ENCODE peak calls at places on chromosomes 4 and X, in five cellular contexts. X is kidney; O is AG04450; B is GM06990; Z is CD8-positive, alpha-beta T cell. V is an unnamed sample.
A peak's percentile ranks its signal among the peaks of the same experiment; 100 is the strongest.

GRCh38 chrX:70324326-70324725 is 34.4 kb downstream of the KIF4A start:
- DNase-seq in X (no peak), O (no peak), B (no peak), Z (no peak), V (no peak)

GRCh38 chr4:135775909-135776308 is 1574.3 kb upstream of the PABPC4L start:
- DNase-seq in X (no peak), O (no peak), B (no peak), Z (no peak), V (no peak)

GRCh38 chrX:109345866-109346265 is 136.0 kb downstream of the GUCY2F start:
- DNase-seq in X (no peak), O (no peak), B (no peak), Z (no peak), V (no peak)

GRCh38 chr4:138910914-138911336 is 104.7 kb upstream of the NOCT start:
- DNase-seq in X (peak; percentile 85), O (peak; percentile 57), B (no peak), Z (no peak), V (peak; percentile 95)

GRCh38 chr4:188002751-188003150 is 7.2 kb downstream of the ZFP42 start:
- DNase-seq in X (no peak), O (no peak), B (no peak), Z (no peak), V (no peak)

GRCh38 chr4:113288691-113289090 is 239.2 kb downstream of the ANK2 start:
- DNase-seq in X (no peak), O (no peak), B (no peak), Z (no peak), V (no peak)

GRCh38 chrX:106932492-106932923 is 12.3 kb downstream of the CLDN2 start:
- DNase-seq in X (no peak), O (no peak), B (no peak), Z (no peak), V (no peak)

GRCh38 chr4:149135062-149135461 is 680.6 kb downstream of the IQCM start:
- DNase-seq in X (no peak), O (no peak), B (no peak), Z (no peak), V (no peak)

GRCh38 chrX:116667346-116667745 is 204.6 kb upstream of the CT83 start:
- DNase-seq in X (no peak), O (no peak), B (no peak), Z (no peak), V (no peak)

GRCh38 chrX:68462653-68463052 is 29.4 kb upstream of the OPHN1 start:
- DNase-seq in X (no peak), O (no peak), B (no peak), Z (no peak), V (no peak)

GRCh38 chr4:53199356-53199755 is 166.5 kb downstream of the SCFD2 start:
- DNase-seq in X (no peak), O (no peak), B (no peak), Z (no peak), V (no peak)

GRCh38 chr4:153748378-153748777 is 11.4 kb downstream of the RNF175 start:
- DNase-seq in X (no peak), O (no peak), B (no peak), Z (no peak), V (peak; percentile 22)

GRCh38 chr4:182089326-182089725 is 153.9 kb upstream of the TENM3 start:
- DNase-seq in X (no peak), O (no peak), B (no peak), Z (no peak), V (no peak)

GRCh38 chr4:69594382-69594781 is 45.1 kb downstream of the UGT2A2 start:
- DNase-seq in X (no peak), O (no peak), B (no peak), Z (no peak), V (no peak)

GRCh38 chr4:169410839-169411770 is 140.3 kb upstream of the SH3RF1 start:
- DNase-seq in X (no peak), O (peak; percentile 16), B (peak; percentile 61), Z (peak; percentile 31), V (no peak)

GRCh38 chr4:89420507-89420906 is 112.9 kb upstream of the GPRIN3 start:
- DNase-seq in X (no peak), O (no peak), B (no peak), Z (no peak), V (no peak)

GRCh38 chrX:140510306-140510676 is 5.4 kb upstream of the SOX3 start:
- DNase-seq in X (no peak), O (no peak), B (no peak), Z (no peak), V (no peak)

GRCh38 chr4:15675363-15675762 is 6.3 kb upstream of the FAM200B start:
- DNase-seq in X (no peak), O (no peak), B (no peak), Z (no peak), V (no peak)
- TF ChIP-seq CTCF in X (no peak), O (no peak), B (no peak), Z (no peak), V (no peak)

DNA sequence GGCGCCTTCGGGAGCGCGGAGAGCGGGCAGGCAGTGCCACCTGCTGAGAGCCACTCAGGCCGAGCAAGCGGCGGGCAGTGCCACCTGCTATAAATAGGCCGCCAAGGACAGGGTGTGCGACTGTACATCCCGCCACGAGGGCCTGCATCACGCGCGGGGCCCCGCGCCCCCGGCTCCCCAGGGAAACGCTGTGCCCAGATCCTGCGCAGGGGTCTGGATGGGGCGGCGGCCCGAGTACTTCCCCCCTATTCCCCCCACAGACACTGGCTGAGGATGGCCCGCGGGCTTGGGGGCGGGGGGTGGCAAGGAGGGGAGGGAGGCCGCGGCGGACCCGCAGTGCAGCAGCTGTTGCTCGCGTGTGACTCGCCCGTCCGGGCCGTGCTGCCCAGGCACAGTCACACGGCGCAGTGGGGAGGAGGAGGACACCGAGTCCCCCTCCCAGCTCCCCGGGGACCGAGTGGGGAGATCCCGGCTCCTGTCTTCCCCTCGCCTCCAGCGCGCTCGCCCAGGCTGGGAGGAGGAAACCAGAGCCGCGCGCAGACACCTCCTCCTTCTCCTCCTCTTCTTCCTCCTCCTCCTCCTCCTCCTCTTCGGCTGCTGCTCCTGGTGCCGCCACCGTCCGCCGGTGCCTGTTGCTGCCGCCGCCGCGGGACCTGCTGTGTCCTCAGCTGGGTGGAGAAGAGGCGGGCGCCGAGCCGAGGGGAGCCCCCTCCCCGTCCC is at the start of gene TBC1D1:
- DNase-seq in X (peak; percentile 91), O (no peak), B (peak; percentile 73), Z (peak; percentile 15), V (no peak)
- TF ChIP-seq CTCF in X (no peak), O (no peak), B (peak; percentile 15), Z (no peak), V (peak; percentile 7)

GRCh38 chrX:8364369-8365141 is 100.1 kb upstream of the VCX3B start:
- DNase-seq in X (no peak), O (no peak), B (no peak), Z (no peak), V (no peak)
- TF ChIP-seq CTCF in X (no peak), O (no peak), B (no peak), Z (no peak), V (peak; percentile 69)

GRCh38 chrX:81168391-81168790 is 33.3 kb downstream of the HMGN5 start:
- DNase-seq in X (no peak), O (no peak), B (no peak), Z (no peak), V (no peak)

DNA sequence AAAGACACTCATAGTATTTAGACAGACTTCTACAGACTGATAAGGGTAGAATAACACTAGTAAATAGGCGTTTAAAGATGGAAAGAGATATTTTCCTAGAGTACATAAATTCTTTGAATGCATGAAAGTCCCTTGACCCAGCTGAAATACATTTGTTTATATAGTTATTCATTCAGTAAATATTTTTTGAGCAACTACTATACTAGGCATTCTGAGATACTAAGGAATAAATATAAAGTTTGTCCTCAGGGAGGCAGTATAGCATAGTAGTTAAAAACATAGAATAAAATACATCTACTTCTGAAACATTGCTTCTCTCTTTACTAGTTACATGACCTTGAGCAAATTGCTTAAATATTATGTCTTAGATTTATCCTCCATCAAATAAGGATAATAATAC is 27.4 kb downstream of the HMGN5 start:
- DNase-seq in X (no peak), O (no peak), B (no peak), Z (no peak), V (no peak)
- TF ChIP-seq CTCF in X (no peak), O (peak; percentile 15), B (no peak), Z (no peak), V (peak; percentile 7)